ENCODE peak calls at places on chromosome 6, in four cellular contexts. K is activated naive CD4-positive, alpha-beta T cell treated with anti-CD3 and anti-CD28 coated beads, Interleukin-2, amount 50 U/mL, for 72 hours; J is HCT116; A is foreskin keratinocyte. P is an unnamed sample.

GRCh38 chr6:131293472-131293911 is 158.2 kb downstream of the AKAP7 start:
- ATAC-seq in K (no peak), A (no peak), J (no peak), P (no peak)

GRCh38 chr6:53701333-53702073 is 35.9 kb upstream of the KLHL31 start:
- ATAC-seq in K (peak; percentile 94), A (peak; percentile 50), J (no peak), P (no peak)

GRCh38 chr6:150336708-150337107 is 32.1 kb upstream of the IYD start:
- ATAC-seq in A (no peak), K (no peak), J (no peak), P (no peak)

GRCh38 chr6:132919028-132919427 is 104.7 kb downstream of the RPS12 start:
- ATAC-seq in A (no peak), J (no peak), K (no peak), P (no peak)

GRCh38 chr6:162251257-162251656 is 476.3 kb downstream of the PRKN start:
- ATAC-seq in A (no peak), K (no peak), J (peak; percentile 65), P (no peak)

GRCh38 chr6:168037856-168038255 is 40.4 kb downstream of the KIF25 start:
- ATAC-seq in A (no peak), J (no peak), K (no peak), P (peak; percentile 27)

GRCh38 chr6:56266011-56266410 is 18.6 kb upstream of the COL21A1 start:
- ATAC-seq in K (no peak), A (no peak), J (no peak), P (no peak)

GRCh38 chr6:111941686-111942330 is 68.6 kb upstream of the FYN start:
- ATAC-seq in J (no peak), K (no peak), A (no peak), P (no peak)

GRCh38 chr6:81808834-81809598 is 56.5 kb upstream of the TENT5A start:
- ATAC-seq in J (no peak), K (no peak), A (no peak), P (no peak)

GRCh38 chr6:150068173-150068785 is 642 bp downstream of the ULBP3 start:
- ATAC-seq in J (no peak), K (no peak), A (no peak), P (no peak)

GRCh38 chr6:108801331-108801730 is 46.9 kb upstream of the ARMC2 start:
- ATAC-seq in J (no peak), K (no peak), A (no peak), P (no peak)

GRCh38 chr6:38806271-38806670 is 91.2 kb downstream of the DNAH8 start:
- ATAC-seq in K (no peak), A (no peak), J (peak; percentile 47), P (no peak)

P was measured in esophagus mucosa.